ENCODE peak calls at places on chromosomes 16 and 17, in five cellular contexts. X, R, U, I and Z are unnamed samples. For H3K4me1, the result is how much of the 10 kb centered on the place peaks cover.

GRCh38 chr16:81445926-81446317 is 1.3 kb downstream of the CMIP start:
- DNase-seq in I (peak), R (no peak), U (no peak), X (no peak), Z (no peak)

GRCh38 chr16:79564594-79565210 is 35.8 kb downstream of the MAF start:
- DNase-seq in I (no peak), R (no peak), U (no peak), X (no peak), Z (no peak)

GRCh38 chr17:78185981-78186688 is 717 bp downstream of the TK1 start:
- DNase-seq in U (no peak), R (no peak), I (peak), X (peak), Z (peak)

GRCh38 chr17:6453279-6454024 is 9.2 kb downstream of the PIMREG start:
- DNase-seq in X (no peak), I (no peak), U (no peak), R (no peak), Z (peak)

GRCh38 chr16:54175169-54175551 is 111.4 kb downstream of the IRX3 start:
- DNase-seq in R (no peak), I (no peak), U (no peak), X (no peak), Z (no peak)

GRCh38 chr16:79805621-79806020 is 205.1 kb upstream of the MAF start:
- DNase-seq in I (no peak), R (no peak), X (no peak), U (no peak), Z (no peak)

GRCh38 chr16:17556276-17557052 is 85.7 kb upstream of the XYLT1 start:
- DNase-seq in U (no peak), X (no peak), I (no peak), R (no peak), Z (no peak)

GRCh38 chr17:8192070-8192815 is 2.3 kb upstream of the BORCS6 start:
- DNase-seq in I (peak), X (peak), U (peak), R (peak), Z (peak)

GRCh38 chr16:88732172-88732960 is 26.1 kb downstream of the CTU2 start:
- DNase-seq in U (no peak), X (no peak), R (no peak), I (no peak), Z (no peak)

GRCh38 chr16:47342055-47342454 is 118.8 kb downstream of the ITFG1 start:
- DNase-seq in R (no peak), I (no peak), X (no peak), U (no peak), Z (no peak)

GRCh38 chr16:80806957-80807356 is 2.6 kb upstream of the CDYL2 start:
- DNase-seq in U (no peak), R (no peak), X (no peak), I (peak), Z (no peak)

GRCh38 chr17:57051886-57052342 is 33.1 kb upstream of the AKAP1 start:
- DNase-seq in X (no peak), I (no peak), U (no peak), R (no peak), Z (no peak)

GRCh38 chr16:24322106-24322505 is 66.0 kb downstream of the CACNG3 start:
- DNase-seq in R (no peak), I (no peak), X (no peak), U (no peak), Z (no peak)

GRCh38 chr17:72588961-72589360 is 468.1 kb downstream of the SOX9 start:
- DNase-seq in R (no peak), X (peak), I (no peak), U (no peak), Z (peak)

GRCh38 chr16:82782715-82783251 is 156.0 kb downstream of the CDH13 start:
- DNase-seq in X (peak), I (no peak), R (peak), U (no peak), Z (no peak)

GRCh38 chr16:73743665-73744496 is 552.7 kb upstream of the PSMD7 start:
- DNase-seq in I (no peak), R (no peak), X (no peak), U (no peak), Z (no peak)

GRCh38 chr17:80109713-80110446 is 8.5 kb downstream of the GAA start:
- DNase-seq in I (no peak), X (no peak), R (no peak), U (peak), Z (no peak)

GRCh38 chr17:7383742-7384488 is 3.0 kb downstream of the TNK1 start:
- DNase-seq in R (peak), U (peak), I (peak), X (peak), Z (peak)

GRCh38 chr17:43468746-43469544 is 14.8 kb upstream of the DHX8 start:
- DNase-seq in X (no peak), U (no peak), I (no peak), R (no peak), Z (no peak)

GRCh38 chr16:75065149-75065807 is 51.3 kb downstream of the LDHD start:
- DNase-seq in R (no peak), U (no peak), I (no peak), X (peak), Z (peak)

GRCh38 chr17:76579281-76579680 is 6.4 kb downstream of the ST6GALNAC2 start:
- DNase-seq in R (no peak), X (no peak), I (no peak), U (no peak), Z (no peak)

GRCh38 chr17:8057691-8058114 is 18.8 kb downstream of the ALOX15B start:
- DNase-seq in X (no peak), U (peak), R (no peak), I (no peak), Z (peak)

GRCh38 chr17:75273968-75274708 is 3.1 kb upstream of the MIF4GD start:
- DNase-seq in X (no peak), R (peak), I (no peak), U (no peak), Z (no peak)

GRCh38 chr16:87918866-87919680 is 17.3 kb downstream of the CA5A start:
- DNase-seq in I (peak), X (no peak), R (peak), U (peak), Z (no peak)

GRCh38 chr17:80220709-80221215 is 535 bp downstream of the SLC26A11 start:
- DNase-seq in I (no peak), U (peak), X (peak), R (no peak), Z (no peak)

GRCh38 chr17:73365934-73366623 is 54.3 kb upstream of the CDC42EP4 start:
- DNase-seq in R (peak), I (no peak), X (no peak), U (peak), Z (no peak)

GRCh38 chr17:28228986-28229729 is 89.8 kb upstream of the TMEM97 start:
- DNase-seq in U (no peak), X (no peak), R (no peak), I (no peak), Z (no peak)

GRCh38 chr17:82838386-82839063 is 1.3 kb downstream of the ZNF750 start:
- DNase-seq in R (peak), U (peak), I (no peak), X (peak), Z (peak)

GRCh38 chr16:61887903-61888302 is 148.3 kb downstream of the CDH8 start:
- DNase-seq in R (no peak), X (no peak), U (no peak), I (peak), Z (no peak)

GRCh38 chr16:31113420-31114124 is 3.9 kb upstream of the KAT8 start:
- DNase-seq in U (no peak), X (no peak), R (no peak), I (no peak), Z (no peak)

GRCh38 chr17:82370471-82371332 is 863 bp upstream of the UTS2R start:
- DNase-seq in R (no peak), U (no peak), X (peak), I (no peak), Z (peak)

GRCh38 chr16:75288596-75289120 is 37.2 kb upstream of the BCAR1 start:
- DNase-seq in U (no peak), I (no peak), R (no peak), X (no peak), Z (no peak)

GRCh38 chr16:58755989-58756649 is 22.0 kb upstream of the GOT2 start:
- DNase-seq in U (peak), I (peak), R (peak), X (peak), Z (peak)

GRCh38 chr17:30517786-30518185 is 40.6 kb downstream of the GOSR1 start:
- DNase-seq in R (no peak), I (no peak), U (no peak), X (no peak), Z (no peak)

GRCh38 chr16:76277099-76278030 is at the start of gene CNTNAP4:
- DNase-seq in X (no peak), U (no peak), R (peak), I (no peak), Z (no peak)

GRCh38 chr16:12323007-12323699 is 346.6 kb downstream of the SNX29 start:
- DNase-seq in U (no peak), R (no peak), X (no peak), I (no peak), Z (no peak)

GRCh38 chr16:78286076-78286475 is 186.6 kb downstream of the WWOX start:
- DNase-seq in X (no peak), I (no peak), R (no peak), U (no peak), Z (no peak)

GRCh38 chr16:84056933-84057332 is 14.3 kb upstream of the SLC38A8 start:
- DNase-seq in U (no peak), X (no peak), R (no peak), I (no peak), Z (no peak)

DNA sequence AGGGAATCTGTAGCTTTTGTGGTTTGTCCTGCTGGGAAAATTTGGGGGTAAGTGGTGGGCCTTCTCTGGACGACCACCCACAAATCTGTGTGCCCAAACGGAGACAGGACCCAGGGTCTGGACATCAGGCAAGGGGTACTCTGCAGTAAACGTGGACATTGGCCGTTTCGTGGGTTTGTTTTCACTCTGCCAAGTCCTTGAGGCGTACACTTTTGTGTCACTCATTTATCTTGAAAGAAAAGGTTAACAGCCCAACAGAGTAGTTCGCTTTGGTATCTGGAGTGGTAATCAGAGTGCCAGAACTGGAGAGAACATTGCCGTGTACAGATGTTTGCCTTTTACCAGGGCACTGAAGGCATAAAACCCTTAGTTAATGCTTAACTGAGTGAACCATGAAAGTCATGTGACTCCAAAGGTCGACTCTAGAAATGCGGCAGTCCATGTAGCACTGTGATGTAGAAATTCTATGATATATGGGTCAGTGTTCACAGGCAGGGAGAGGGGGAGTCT is 15.4 kb downstream of the NAA60 start:
- DNase-seq in R (no peak), X (peak), I (no peak), U (no peak), Z (no peak)
- H3K4me1 ChIP-seq in R (half or more), X (under half), I (under half), U (under half), Z (half or more)

DNA sequence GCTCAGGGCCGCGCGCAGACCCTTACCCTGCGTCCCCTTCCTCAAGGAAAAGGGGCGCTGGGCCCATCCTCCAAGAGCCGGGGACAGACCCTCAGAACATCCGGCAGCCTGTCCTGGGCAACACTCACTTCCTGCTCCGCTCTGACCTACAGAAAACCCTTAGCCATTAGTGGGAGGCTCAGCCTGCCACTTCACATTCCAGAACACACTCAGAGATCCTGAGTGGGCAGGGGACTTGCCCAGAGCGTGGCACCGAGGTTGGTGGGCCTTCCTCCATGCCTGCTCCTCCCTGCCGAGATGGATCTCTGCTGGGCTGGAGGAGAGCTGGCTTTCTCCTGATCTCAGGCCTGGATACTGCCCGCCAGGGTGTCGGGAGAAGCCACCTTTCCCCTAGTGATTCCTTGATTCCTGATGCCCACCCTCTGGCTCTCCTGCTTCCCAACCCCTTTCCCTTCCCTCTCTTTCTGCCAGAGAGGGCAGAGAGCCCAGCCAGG is 1.5 kb downstream of the SCARF1 start:
- DNase-seq in I (no peak), X (no peak), R (no peak), U (no peak), Z (peak)
- H3K4me3 ChIP-seq in I (peak), X (peak), R (peak), U (peak), Z (peak)

GRCh38 chr17:71441098-71441497 is 679.7 kb upstream of the SOX9 start:
- DNase-seq in R (no peak), I (no peak), U (no peak), X (no peak), Z (no peak)
- H3K27ac ChIP-seq in R (no peak), I (no peak), U (no peak), X (no peak), Z (no peak)

GRCh38 chr16:595094-595528 is 5.2 kb downstream of the RAB40C start:
- DNase-seq in X (no peak), R (no peak), U (no peak), I (no peak), Z (no peak)

GRCh38 chr16:593807-594206 is 3.9 kb downstream of the RAB40C start:
- DNase-seq in U (no peak), I (peak), X (no peak), R (no peak), Z (peak)

GRCh38 chr16:591892-592517 is 2.1 kb downstream of the RAB40C start:
- DNase-seq in R (no peak), I (no peak), X (no peak), U (no peak), Z (peak)

GRCh38 chr16:592518-593306 is 2.8 kb downstream of the RAB40C start:
- DNase-seq in U (no peak), I (peak), X (peak), R (peak), Z (peak)

DNA sequence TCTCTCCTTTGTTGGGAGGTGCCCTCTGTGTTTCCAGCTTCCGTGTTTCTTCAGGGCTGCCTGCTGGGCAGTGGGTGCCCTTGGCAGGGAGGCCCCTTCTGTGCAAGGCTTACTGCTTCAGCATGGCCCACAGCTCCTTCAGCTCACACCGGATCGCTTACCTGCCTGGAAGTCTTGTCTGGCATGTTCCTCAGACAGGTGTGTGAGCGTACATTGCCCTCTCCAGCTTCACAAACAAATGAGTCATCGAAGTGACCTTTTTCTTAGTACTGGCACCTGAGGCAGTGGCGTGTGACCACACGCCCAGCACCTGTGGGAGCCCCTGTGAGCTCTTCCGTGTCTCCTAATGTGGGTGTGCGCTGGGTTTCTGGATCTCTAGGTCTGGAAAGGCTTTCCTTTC is 3.5 kb downstream of the RAB40C start:
- DNase-seq in I (no peak), R (no peak), U (no peak), X (peak), Z (peak)
- H3K4me1 ChIP-seq in I (under half), R (half or more), U (under half), X (under half), Z (half or more)

GRCh38 chr17:42286411-42287295 is 1.6 kb upstream of the STAT5A start:
- DNase-seq in I (peak), U (peak), R (peak), X (peak), Z (no peak)
- H3K4me3 ChIP-seq in I (no peak), U (peak), R (peak), X (peak), Z (peak)

DNA sequence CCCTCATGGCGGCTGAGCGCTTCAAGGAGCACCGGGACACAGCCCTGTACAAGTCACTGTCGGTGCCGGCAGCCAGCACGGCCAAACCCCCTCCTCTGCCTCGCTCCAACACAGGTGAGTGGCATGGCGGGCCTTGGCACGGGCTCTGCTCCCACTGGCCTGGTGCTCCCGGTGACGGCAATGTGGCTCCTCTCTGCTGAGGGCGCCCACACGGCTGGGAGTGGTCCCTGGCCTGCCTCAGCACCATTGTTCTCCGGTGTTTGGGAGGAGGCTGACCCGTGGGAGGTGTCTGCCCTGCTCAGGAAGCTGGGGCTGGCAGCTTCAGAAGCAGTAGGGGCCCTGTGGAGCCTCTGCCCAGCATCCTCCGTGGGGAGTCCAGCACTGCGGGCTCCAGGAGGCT is 33.9 kb downstream of the TSC2 start:
- DNase-seq in R (no peak), I (no peak), X (no peak), U (no peak), Z (no peak)
- H3K27ac ChIP-seq in R (no peak), I (no peak), X (peak), U (peak), Z (peak)

GRCh38 chr17:44602970-44603369 is 45.7 kb downstream of the FZD2 start:
- DNase-seq in R (no peak), X (no peak), I (no peak), U (no peak), Z (no peak)
- H3K4me1 ChIP-seq in R (under half), X (under half), I (under half), U (under half), Z (under half)

GRCh38 chr17:4834621-4835020 is 1.5 kb downstream of the MINK1 start:
- DNase-seq in R (no peak), U (no peak), X (peak), I (no peak), Z (no peak)
- H3K4me3 ChIP-seq in R (peak), U (peak), X (peak), I (no peak), Z (peak)

GRCh38 chr17:17443173-17443572 is 33.6 kb upstream of the MED9 start:
- DNase-seq in U (no peak), R (no peak), I (no peak), X (no peak), Z (no peak)

GRCh38 chr17:17447264-17447663 is 29.5 kb upstream of the MED9 start:
- DNase-seq in X (no peak), I (no peak), U (no peak), R (no peak), Z (no peak)

GRCh38 chr17:17446666-17447155 is 30.1 kb upstream of the MED9 start:
- DNase-seq in I (no peak), R (no peak), X (no peak), U (no peak), Z (no peak)

GRCh38 chr17:17445925-17446665 is 30.7 kb upstream of the MED9 start:
- DNase-seq in X (peak), I (no peak), R (no peak), U (no peak), Z (peak)

DNA sequence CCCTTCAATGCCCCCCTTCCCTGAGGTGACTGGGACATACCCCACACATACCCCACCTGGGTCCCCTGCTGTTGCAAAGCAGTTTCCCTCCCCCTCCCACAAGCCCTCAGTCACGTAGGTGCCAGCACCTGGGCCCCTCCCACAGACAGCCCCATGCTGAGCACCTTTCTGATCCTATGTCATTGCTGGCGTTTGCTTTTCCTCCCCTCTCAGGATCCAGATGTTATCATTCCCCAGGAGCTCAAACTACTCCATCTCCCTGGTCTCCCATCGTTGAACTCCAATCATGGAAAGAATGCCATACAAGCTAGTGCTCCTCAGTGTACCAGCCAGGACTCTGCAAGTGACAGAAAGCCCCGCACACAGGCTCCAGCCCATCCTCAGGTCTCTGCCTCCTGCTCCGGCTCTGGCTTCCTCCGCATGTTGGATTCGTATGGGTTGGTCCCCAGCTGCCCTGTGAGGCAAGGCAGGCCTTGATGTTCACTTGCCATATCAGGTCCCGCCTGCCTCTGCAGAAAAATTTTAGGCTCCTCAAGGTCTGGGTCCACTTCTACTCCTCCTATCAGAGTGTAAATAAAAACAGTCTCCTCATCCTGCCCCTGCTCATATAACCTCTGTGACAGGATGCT is 31.4 kb upstream of the MED9 start:
- DNase-seq in R (no peak), U (no peak), X (no peak), I (no peak), Z (no peak)
- H3K27ac ChIP-seq in R (peak), U (no peak), X (peak), I (no peak), Z (no peak)

DNA sequence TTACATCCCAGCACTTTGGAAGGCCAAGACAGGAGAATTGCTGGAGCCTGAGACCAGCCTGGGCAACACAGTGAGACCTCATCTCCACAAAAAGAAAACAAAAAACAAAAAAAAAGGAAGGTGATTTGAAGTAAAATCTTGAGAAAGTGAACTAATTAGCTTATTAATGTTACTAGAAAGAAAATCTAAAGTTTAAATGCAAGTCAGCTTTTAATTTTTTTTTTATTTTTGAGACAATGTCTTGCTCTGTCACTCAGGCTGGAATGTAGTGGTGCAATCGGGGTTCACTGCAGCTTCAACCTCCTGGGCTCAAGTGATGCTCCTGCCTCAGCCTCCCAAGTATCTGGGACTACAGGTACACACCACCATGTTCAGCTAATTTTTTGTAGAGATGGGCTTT is 3.5 kb upstream of the CTCF start:
- DNase-seq in I (no peak), X (no peak), R (no peak), U (no peak), Z (peak)
- H3K4me1 ChIP-seq in I (under half), X (under half), R (under half), U (under half), Z (under half)